ENCODE peak calls at places on chromosomes 12 and 14, in six cellular contexts. K is effector memory CD8-positive, alpha-beta T cell; D is HepG2; J is stromal cell of bone marrow; B is HTR-8/SVneo; Z is CD8-positive, alpha-beta memory T cell. A is an unnamed sample.

GRCh38 chr14:75981426-75981825 is 369 bp downstream of the TGFB3 start:
- DNase-seq in K (peak; percentile 20), D (peak; percentile 18), J (no peak), B (peak; percentile 54), Z (peak; percentile 30), A (no peak)

GRCh38 chr12:45914090-45914489 is 76.3 kb downstream of the SCAF11 start:
- DNase-seq in K (no peak), D (no peak), J (peak; percentile 79), B (peak; percentile 32), Z (no peak), A (peak; percentile 18)

GRCh38 chr12:125436686-125437085 is 371.5 kb downstream of the AACS start:
- DNase-seq in K (no peak), D (no peak), J (no peak), B (no peak), Z (no peak), A (no peak)

GRCh38 chr12:104605685-104606084 is 148.9 kb downstream of the CHST11 start:
- DNase-seq in K (no peak), D (no peak), J (peak; percentile 46), B (no peak), Z (no peak), A (no peak)

GRCh38 chr14:53947452-53948180 is 9.0 kb downstream of the BMP4 start:
- DNase-seq in K (no peak), D (peak; percentile 69), J (no peak), B (no peak), Z (no peak), A (peak; percentile 87)

GRCh38 chr12:108828774-108829173 is 28.6 kb downstream of the SSH1 start:
- DNase-seq in K (no peak), D (no peak), J (peak; percentile 80), B (no peak), Z (no peak), A (no peak)

GRCh38 chr12:94150483-94151225 is 2.3 kb downstream of the PLXNC1 start:
- DNase-seq in K (peak; percentile 53), D (no peak), J (no peak), B (no peak), Z (peak; percentile 50), A (no peak)

GRCh38 chr14:90388437-90388836 is 8.4 kb upstream of the CALM1 start:
- DNase-seq in K (no peak), D (no peak), J (no peak), B (peak; percentile 76), Z (no peak), A (no peak)

GRCh38 chr12:62983594-62983993 is 48.6 kb upstream of the PPM1H start:
- DNase-seq in K (no peak), D (peak; percentile 57), J (no peak), B (no peak), Z (no peak), A (no peak)

GRCh38 chr12:80443974-80444666 is at the start of gene PTPRQ:
- DNase-seq in K (no peak), D (no peak), J (no peak), B (no peak), Z (no peak), A (no peak)